ENCODE peak calls at places on chromosomes 2 and 18, in ten cellular contexts. E is HCT116, W is GM23338, Y is PC-3, Z is hepatocyte, G is OCI-LY7, D is GM23248, K is MM.1S, J is Karpas-422, X is SK-N-SH. N is an unnamed sample. For H3K9me2, the result is how much of the 10 kb centered on the place peaks cover.

GRCh38 chr2:164625378-164625971 is 4.2 kb upstream of the GRB14 start:
- DNase-seq in E (no peak), W (no peak), Y (peak), Z (no peak), G (no peak), D (peak), K (no peak), J (no peak), X (no peak), N (no peak)

GRCh38 chr2:223644116-223644515 is 42.0 kb upstream of the SCG2 start:
- DNase-seq in E (no peak), W (no peak), Y (no peak), Z (no peak), G (no peak), D (no peak), K (no peak), J (no peak), X (no peak), N (no peak)

GRCh38 chr2:121346407-121346806 is 61.4 kb upstream of the TFCP2L1 start:
- DNase-seq in E (no peak), W (no peak), Y (peak), Z (no peak), G (no peak), D (no peak), K (no peak), J (no peak), X (no peak), N (no peak)

GRCh38 chr2:175342085-175342484 is 160.6 kb upstream of the ATP5MC3 start:
- DNase-seq in E (no peak), W (no peak), Y (no peak), Z (no peak), G (no peak), D (no peak), K (no peak), J (no peak), X (no peak), N (no peak)

GRCh38 chr2:101759162-101759561 is 61.7 kb downstream of the MAP4K4 start:
- DNase-seq in E (peak), W (no peak), Y (peak), Z (peak), G (no peak), D (peak), K (no peak), J (no peak), X (no peak), N (peak)

GRCh38 chr18:37176307-37176934 is 347.5 kb downstream of the KIAA1328 start:
- DNase-seq in E (no peak), W (peak), Y (peak), Z (peak), G (no peak), D (no peak), K (no peak), J (no peak), X (no peak), N (peak)

GRCh38 chr2:208698114-208698513 is 291.5 kb downstream of the PTH2R start:
- DNase-seq in E (no peak), W (peak), Y (no peak), Z (no peak), G (no peak), D (no peak), K (no peak), J (no peak), X (no peak), N (no peak)

GRCh38 chr18:44548291-44549221 is 132.1 kb upstream of the SETBP1 start:
- DNase-seq in E (no peak), W (no peak), Y (no peak), Z (no peak), G (no peak), D (peak), K (no peak), J (no peak), X (no peak), N (no peak)

GRCh38 chr2:199469514-199470360 is 12.0 kb upstream of the SATB2 start:
- DNase-seq in E (no peak), W (peak), Y (no peak), Z (no peak), G (no peak), D (no peak), K (no peak), J (no peak), X (no peak), N (no peak)

GRCh38 chr2:140643761-140644187 is 1487.0 kb downstream of the LRP1B start:
- DNase-seq in E (no peak), W (no peak), Y (peak), Z (peak), G (no peak), D (peak), K (no peak), J (no peak), X (no peak), N (peak)

GRCh38 chr2:209553913-209554312 is 130.1 kb downstream of the MAP2 start:
- DNase-seq in E (no peak), W (no peak), Y (no peak), Z (no peak), G (no peak), D (no peak), K (no peak), J (no peak), X (no peak), N (no peak)

GRCh38 chr2:150136407-150136806 is 351.1 kb downstream of the RND3 start:
- DNase-seq in E (no peak), W (no peak), Y (no peak), Z (no peak), G (no peak), D (peak), K (no peak), J (no peak), X (no peak), N (no peak)

GRCh38 chr2:54895735-54896134 is 154.5 kb downstream of the RTN4 start:
- DNase-seq in E (no peak), W (no peak), Y (no peak), Z (no peak), G (no peak), D (peak), K (no peak), J (no peak), X (no peak), N (no peak)

GRCh38 chr2:112923967-112924338 is 13.0 kb downstream of the IL37 start:
- DNase-seq in E (no peak), W (no peak), Y (no peak), Z (no peak), G (no peak), D (no peak), K (no peak), J (no peak), X (no peak), N (no peak)

GRCh38 chr2:70647873-70648481 is 94.4 kb upstream of the TGFA start:
- DNase-seq in E (peak), W (peak), Y (peak), Z (peak), G (peak), D (peak), K (peak), J (peak), X (peak), N (peak)

GRCh38 chr2:27211241-27211942 is 449 bp upstream of the ATRAID start:
- DNase-seq in E (no peak), W (peak), Y (no peak), Z (no peak), G (peak), D (peak), K (no peak), J (no peak), X (peak), N (peak)

GRCh38 chr18:784470-785172 is 27.4 kb downstream of the YES1 start:
- DNase-seq in E (no peak), W (peak), Y (no peak), Z (no peak), G (no peak), D (no peak), K (no peak), J (no peak), X (no peak), N (no peak)

GRCh38 chr2:45089554-45090261 is 80.5 kb upstream of the SIX2 start:
- DNase-seq in E (no peak), W (no peak), Y (no peak), Z (no peak), G (peak), D (no peak), K (no peak), J (peak), X (no peak), N (no peak)

GRCh38 chr2:200156140-200156858 is 150.2 kb upstream of the SPATS2L start:
- DNase-seq in E (no peak), W (no peak), Y (peak), Z (peak), G (no peak), D (peak), K (no peak), J (no peak), X (no peak), N (peak)

GRCh38 chr2:198596985-198597384 is 792.6 kb downstream of the PLCL1 start:
- DNase-seq in E (no peak), W (no peak), Y (no peak), Z (no peak), G (no peak), D (no peak), K (no peak), J (no peak), X (no peak), N (no peak)

GRCh38 chr18:58221060-58221725 is 177.2 kb downstream of the NEDD4L start:
- DNase-seq in E (peak), W (peak), Y (peak), Z (peak), G (no peak), D (peak), K (no peak), J (peak), X (no peak), N (peak)

GRCh38 chr18:47799376-47799775 is 131.1 kb downstream of the SMAD2 start:
- DNase-seq in E (no peak), W (no peak), Y (no peak), Z (no peak), G (no peak), D (no peak), K (no peak), J (no peak), X (no peak), N (no peak)

GRCh38 chr2:61283443-61284160 is 121.6 kb downstream of the C2orf74 start:
- DNase-seq in E (no peak), W (no peak), Y (no peak), Z (no peak), G (no peak), D (no peak), K (no peak), J (no peak), X (no peak), N (no peak)

GRCh38 chr2:63790913-63791312 is 50.8 kb upstream of the UGP2 start:
- DNase-seq in E (no peak), W (no peak), Y (peak), Z (peak), G (no peak), D (peak), K (no peak), J (no peak), X (no peak), N (peak)

GRCh38 chr2:166373951-166374350 is 1.8 kb downstream of the SCN9A start:
- DNase-seq in E (no peak), W (peak), Y (peak), Z (peak), G (no peak), D (peak), K (peak), J (peak), X (peak), N (no peak)

GRCh38 chr2:150150137-150150536 is 337.3 kb downstream of the RND3 start:
- DNase-seq in E (no peak), W (no peak), Y (no peak), Z (no peak), G (no peak), D (no peak), K (no peak), J (no peak), X (no peak), N (no peak)

GRCh38 chr2:160299540-160299939 is 99.5 kb upstream of the ITGB6 start:
- DNase-seq in E (no peak), W (no peak), Y (no peak), Z (no peak), G (no peak), D (peak), K (no peak), J (no peak), X (no peak), N (no peak)

DNA sequence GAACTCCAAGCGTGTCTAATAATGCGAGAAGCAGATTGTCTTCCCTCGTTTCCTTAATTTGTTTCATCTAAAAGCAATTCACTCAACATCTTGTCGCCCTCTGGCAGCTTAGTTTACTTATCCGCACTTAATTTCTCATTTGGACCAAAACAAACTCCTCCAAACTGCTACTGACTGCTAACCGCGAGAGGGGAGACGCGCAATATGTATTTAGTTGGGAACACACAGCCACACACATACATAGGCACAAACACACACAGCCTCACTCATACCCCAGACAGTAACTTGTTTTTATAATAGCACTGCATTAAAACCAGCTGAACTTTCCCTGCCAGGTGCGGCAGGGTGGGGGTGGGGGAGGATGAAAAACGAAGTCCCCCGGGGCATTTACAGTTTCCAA is 2.6 kb downstream of the ERBB4 start:
- DNase-seq in E (no peak), W (no peak), Y (no peak), Z (no peak), G (no peak), D (no peak), K (no peak), J (no peak), X (no peak), N (no peak)
- H3K4me3 ChIP-seq in E (no peak), W (peak), Y (no peak), Z (peak), G (no peak), D (no peak), K (no peak), J (no peak), X (no peak), N (no peak)

DNA sequence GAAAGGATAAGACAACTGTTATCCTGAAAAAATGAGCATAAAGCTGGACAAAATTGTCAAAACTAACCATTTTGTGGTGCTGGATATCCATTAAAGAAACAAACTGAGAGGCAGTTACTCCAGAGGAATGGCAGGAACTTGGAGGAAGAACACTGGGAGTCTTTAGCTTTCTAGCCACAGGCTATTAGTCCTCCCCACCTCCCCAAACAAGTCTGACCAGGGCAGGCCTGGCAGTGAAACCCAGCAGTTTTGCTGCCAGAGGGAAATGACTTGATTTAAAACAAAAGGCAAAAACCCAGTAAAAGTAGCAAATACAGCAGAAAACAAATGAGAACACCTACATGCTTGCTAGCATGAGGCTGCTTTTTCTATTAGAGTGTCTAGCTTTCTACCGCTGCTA is 34.9 kb downstream of the OSBPL1A start:
- DNase-seq in E (no peak), W (no peak), Y (peak), Z (no peak), G (no peak), D (no peak), K (no peak), J (no peak), X (no peak), N (peak)
- H2AFZ ChIP-seq in E (no peak), W (no peak), Y (no peak), Z (no peak), G (no peak), D (no peak), K (no peak), J (no peak), X (no peak), N (no peak)

GRCh38 chr2:178764097-178764496 is 43.1 kb downstream of the TTN start:
- DNase-seq in E (no peak), W (no peak), Y (peak), Z (no peak), G (no peak), D (peak), K (no peak), J (no peak), X (no peak), N (peak)
- H3K9me2 ChIP-seq in E (under half), W (under half), Y (under half), Z (under half), G (under half), D (under half), K (under half), J (under half), X (under half), N (under half)

DNA sequence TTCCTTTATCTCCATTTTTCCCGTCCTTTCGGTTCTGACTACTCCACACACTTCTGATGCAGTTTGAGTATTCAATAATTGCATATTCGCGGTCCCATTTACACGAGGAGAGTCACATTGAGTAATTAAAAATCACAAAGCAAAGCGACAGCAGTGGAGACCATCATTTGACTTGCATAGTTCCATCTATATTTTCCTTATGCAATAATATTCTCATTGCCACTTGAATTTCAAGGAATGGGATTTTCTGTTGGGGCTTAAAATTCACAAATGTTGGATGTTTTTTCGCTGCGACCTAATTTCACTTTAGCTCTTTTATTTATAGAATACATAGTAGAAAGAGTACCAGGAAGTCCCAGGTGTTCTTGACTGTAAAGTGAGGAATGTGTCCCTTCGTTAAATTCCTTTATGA is 186.8 kb downstream of the ZEB2 start:
- DNase-seq in E (no peak), W (peak), Y (no peak), Z (no peak), G (no peak), D (no peak), K (no peak), J (no peak), X (no peak), N (no peak)
- H3K4me3 ChIP-seq in E (no peak), W (peak), Y (peak), Z (peak), G (peak), D (peak), K (peak), J (peak), X (peak), N (peak)

GRCh38 chr2:85418132-85419008 is at the start of gene SH2D6:
- DNase-seq in E (peak), W (peak), Y (peak), Z (peak), G (peak), D (peak), K (peak), J (peak), X (peak), N (peak)
- H2AFZ ChIP-seq in E (peak), W (peak), Y (peak), Z (peak), G (peak), D (peak), K (peak), J (peak), X (peak), N (peak)

GRCh38 chr2:37707393-37707792 is 36.0 kb upstream of the CDC42EP3 start:
- DNase-seq in E (no peak), W (peak), Y (no peak), Z (no peak), G (no peak), D (no peak), K (peak), J (no peak), X (no peak), N (no peak)
- H3K9me2 ChIP-seq in E (under half), W (under half), Y (under half), Z (under half), G (under half), D (under half), K (under half), J (under half), X (under half), N (under half)

GRCh38 chr2:1741851-1742250 is 2.5 kb downstream of the PXDN start:
- DNase-seq in E (no peak), W (no peak), Y (no peak), Z (no peak), G (no peak), D (no peak), K (no peak), J (no peak), X (no peak), N (no peak)

GRCh38 chr2:1742300-1742679 is 2.0 kb downstream of the PXDN start:
- DNase-seq in E (no peak), W (no peak), Y (no peak), Z (no peak), G (no peak), D (no peak), K (no peak), J (no peak), X (peak), N (no peak)

GRCh38 chr2:1739961-1740713 is 4.2 kb downstream of the PXDN start:
- DNase-seq in E (no peak), W (no peak), Y (no peak), Z (no peak), G (no peak), D (no peak), K (no peak), J (no peak), X (no peak), N (no peak)

GRCh38 chr2:1739322-1739957 is 4.9 kb downstream of the PXDN start:
- DNase-seq in E (no peak), W (no peak), Y (no peak), Z (no peak), G (no peak), D (no peak), K (no peak), J (no peak), X (no peak), N (peak)

GRCh38 chr2:1740714-1741584 is 3.4 kb downstream of the PXDN start:
- DNase-seq in E (no peak), W (no peak), Y (no peak), Z (no peak), G (no peak), D (no peak), K (no peak), J (no peak), X (no peak), N (no peak)
- H3K4me3 ChIP-seq in E (no peak), W (peak), Y (no peak), Z (no peak), G (no peak), D (no peak), K (no peak), J (no peak), X (no peak), N (no peak)

DNA sequence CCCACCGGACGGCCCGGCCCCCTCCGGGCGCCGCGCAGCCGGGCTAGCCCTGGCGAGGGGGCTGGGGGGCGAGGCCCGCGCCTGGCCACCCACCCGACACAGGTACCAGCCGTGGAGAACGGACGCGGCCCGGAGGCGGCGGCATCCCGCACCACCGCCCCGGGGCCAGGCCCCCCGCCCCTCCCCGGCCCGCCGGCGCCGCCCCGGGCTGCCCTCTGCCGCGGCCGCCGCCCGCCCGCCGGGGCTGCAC is 405 bp downstream of the SOS1 start:
- DNase-seq in E (no peak), W (no peak), Y (no peak), Z (no peak), G (no peak), D (no peak), K (no peak), J (no peak), X (no peak), N (no peak)
- H2AFZ ChIP-seq in E (no peak), W (no peak), Y (no peak), Z (no peak), G (no peak), D (no peak), K (no peak), J (no peak), X (no peak), N (no peak)

GRCh38 chr2:228869601-228870264 is 401.4 kb downstream of the PID1 start:
- DNase-seq in E (no peak), W (peak), Y (no peak), Z (no peak), G (no peak), D (no peak), K (no peak), J (no peak), X (no peak), N (no peak)
- H3K9me2 ChIP-seq in E (under half), W (under half), Y (under half), Z (under half), G (under half), D (under half), K (under half), J (under half), X (under half), N (under half)

DNA sequence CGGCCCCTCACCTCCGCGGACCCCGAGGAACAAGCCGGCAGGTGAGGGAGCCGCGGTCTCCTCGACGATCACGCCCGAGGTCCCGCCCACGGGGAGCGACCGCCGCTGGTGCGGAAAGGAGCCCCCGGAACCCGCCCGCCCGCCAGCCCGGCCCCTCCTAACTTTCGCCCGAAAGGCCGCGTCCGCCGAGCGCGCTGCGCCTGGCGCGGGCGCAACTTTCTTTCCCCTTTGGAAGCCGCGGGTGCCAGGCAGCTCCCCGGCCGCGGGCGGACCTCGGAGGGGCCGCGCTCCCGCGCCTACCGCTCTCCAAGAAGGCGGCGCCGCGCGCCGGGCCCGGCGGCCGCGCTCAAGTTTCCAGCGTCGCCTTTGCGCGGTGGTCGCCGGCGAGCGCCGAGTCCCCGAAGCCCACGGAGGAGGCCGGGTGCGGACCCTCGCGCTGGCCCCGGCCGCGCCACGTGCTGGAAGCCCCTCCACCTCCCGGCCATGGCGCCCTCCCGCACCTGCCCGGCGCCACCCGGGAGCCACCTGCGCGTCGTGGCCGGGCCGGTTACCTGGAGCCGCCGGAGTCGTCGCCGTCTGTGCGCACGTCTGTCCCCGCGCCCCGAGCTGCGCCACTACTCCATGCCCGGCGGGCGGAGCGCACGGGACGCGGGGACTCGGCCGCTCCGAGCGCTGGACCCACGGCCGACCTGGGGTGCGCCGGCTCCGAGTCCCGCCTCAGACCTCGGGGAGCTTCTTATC is at the start of gene ALKAL2:
- DNase-seq in E (no peak), W (peak), Y (no peak), Z (peak), G (no peak), D (peak), K (no peak), J (no peak), X (peak), N (no peak)
- H3K4me3 ChIP-seq in E (no peak), W (peak), Y (peak), Z (peak), G (no peak), D (peak), K (no peak), J (no peak), X (peak), N (no peak)